ENCODE peak calls at places on chromosomes 3 and 15, in nine cellular contexts. B is GM10248, R is BJ, H is endothelial cell, S is neural crest cell, J is left ventricle myocardium inferior, F is cardiac muscle cell, D is mammary epithelial cell, T is body of pancreas. A is an unnamed sample.

GRCh38 chr3:179189764-179190163 is 41.6 kb downstream of the PIK3CA start:
- DNase-seq in B (no peak), R (no peak), H (no peak), S (no peak), J (no peak), F (peak; percentile 32), D (no peak), T (no peak), A (no peak)

GRCh38 chr3:63975705-63976104 is 47.6 kb downstream of the PSMD6 start:
- DNase-seq in B (no peak), R (no peak), H (no peak), S (no peak), J (peak; percentile 59), F (no peak), D (peak; percentile 88), T (peak; percentile 81), A (peak; percentile 94)

GRCh38 chr3:105327662-105328337 is 38.9 kb upstream of the ALCAM start:
- DNase-seq in B (no peak), R (no peak), H (no peak), S (no peak), J (no peak), F (no peak), D (peak; percentile 28), T (no peak), A (peak; percentile 65)

GRCh38 chr15:44149224-44149623 is 45.8 kb downstream of the FRMD5 start:
- DNase-seq in B (no peak), R (no peak), H (no peak), S (no peak), J (no peak), F (no peak), D (no peak), T (no peak), A (no peak)

GRCh38 chr3:48268381-48268935 is 27.6 kb downstream of the ZNF589 start:
- DNase-seq in B (no peak), R (no peak), H (no peak), S (no peak), J (no peak), F (no peak), D (peak; percentile 99), T (no peak), A (peak; percentile 86)

GRCh38 chr15:78691167-78691872 is 50.3 kb upstream of the CHRNB4 start:
- DNase-seq in B (no peak), R (no peak), H (no peak), S (no peak), J (no peak), F (no peak), D (no peak), T (no peak), A (no peak)

GRCh38 chr15:62059818-62060115 is 480 bp downstream of the VPS13C start:
- DNase-seq in B (peak; percentile 83), R (no peak), H (no peak), S (peak; percentile 37), J (peak; percentile 49), F (peak; percentile 54), D (peak; percentile 64), T (peak; percentile 42), A (peak; percentile 54)

GRCh38 chr15:25175789-25176615 is 221.2 kb downstream of the SNRPN start:
- DNase-seq in B (peak; percentile 10), R (no peak), H (peak; percentile 1), S (no peak), J (peak; percentile 7), F (no peak), D (no peak), T (peak; percentile 9), A (no peak)

GRCh38 chr15:72585659-72586058 is 68.8 kb upstream of the GOLGA6B start:
- DNase-seq in B (no peak), R (no peak), H (no peak), S (no peak), J (no peak), F (no peak), D (peak; percentile 8), T (no peak), A (peak; percentile 22)

GRCh38 chr15:36331531-36332275 is 247.7 kb upstream of the CDIN1 start:
- DNase-seq in B (no peak), R (peak; percentile 16), H (no peak), S (no peak), J (no peak), F (no peak), D (no peak), T (no peak), A (no peak)

GRCh38 chr3:111807826-111808225 is 51.2 kb upstream of the PHLDB2 start:
- DNase-seq in B (no peak), R (no peak), H (no peak), S (no peak), J (no peak), F (no peak), D (no peak), T (no peak), A (peak; percentile 5)

GRCh38 chr15:98889930-98890695 is 117.5 kb downstream of the PGPEP1L start:
- DNase-seq in B (no peak), R (peak; percentile 79), H (no peak), S (no peak), J (no peak), F (no peak), D (peak; percentile 95), T (no peak), A (peak; percentile 59)

GRCh38 chr3:58640700-58641372 is 25.7 kb downstream of the FAM3D start:
- DNase-seq in B (peak; percentile 82), R (peak; percentile 23), H (peak; percentile 85), S (peak; percentile 75), J (peak; percentile 70), F (peak; percentile 84), D (peak; percentile 64), T (peak; percentile 80), A (peak; percentile 83)

GRCh38 chr3:192818126-192818525 is 90.8 kb upstream of the FGF12 start:
- DNase-seq in B (no peak), R (no peak), H (no peak), S (no peak), J (no peak), F (no peak), D (no peak), T (no peak), A (no peak)

GRCh38 chr15:83092309-83092976 is 15.0 kb upstream of the TM6SF1 start:
- DNase-seq in B (peak; percentile 65), R (no peak), H (peak; percentile 58), S (no peak), J (no peak), F (peak; percentile 57), D (peak; percentile 27), T (no peak), A (no peak)

GRCh38 chr3:173635826-173636225 is 238.3 kb downstream of the NLGN1 start:
- DNase-seq in B (no peak), R (no peak), H (no peak), S (no peak), J (no peak), F (no peak), D (no peak), T (no peak), A (no peak)

GRCh38 chr15:83300826-83301225 is 16.4 kb upstream of the BNC1 start:
- DNase-seq in B (no peak), R (no peak), H (no peak), S (no peak), J (no peak), F (no peak), D (peak; percentile 76), T (no peak), A (peak; percentile 68)

GRCh38 chr3:39407773-39408492 is 1.4 kb downstream of the RPSA start:
- DNase-seq in B (no peak), R (no peak), H (no peak), S (no peak), J (no peak), F (no peak), D (no peak), T (no peak), A (peak; percentile 20)

GRCh38 chr3:190188197-190188596 is 67.5 kb upstream of the P3H2 start:
- DNase-seq in B (no peak), R (no peak), H (no peak), S (no peak), J (no peak), F (no peak), D (no peak), T (no peak), A (no peak)

GRCh38 chr3:161851941-161852566 is 355.4 kb downstream of the OTOL1 start:
- DNase-seq in B (peak; percentile 43), R (no peak), H (peak; percentile 77), S (peak; percentile 56), J (no peak), F (peak; percentile 48), D (peak; percentile 29), T (peak; percentile 38), A (peak; percentile 73)
- TF ChIP-seq CTCF in B (peak; percentile 84), R (peak; percentile 87), H (peak; percentile 86), S (peak; percentile 82), J (peak; percentile 73), F (peak; percentile 83), D (peak; percentile 92), T (peak; percentile 54), A (peak; percentile 91)

GRCh38 chr3:55164191-55164590 is 236.3 kb upstream of the LRTM1 start:
- DNase-seq in B (no peak), R (no peak), H (no peak), S (no peak), J (no peak), F (no peak), D (no peak), T (no peak), A (no peak)
- TF ChIP-seq CTCF in B (no peak), R (no peak), H (no peak), S (no peak), J (no peak), F (no peak), D (no peak), T (no peak), A (no peak)

DNA sequence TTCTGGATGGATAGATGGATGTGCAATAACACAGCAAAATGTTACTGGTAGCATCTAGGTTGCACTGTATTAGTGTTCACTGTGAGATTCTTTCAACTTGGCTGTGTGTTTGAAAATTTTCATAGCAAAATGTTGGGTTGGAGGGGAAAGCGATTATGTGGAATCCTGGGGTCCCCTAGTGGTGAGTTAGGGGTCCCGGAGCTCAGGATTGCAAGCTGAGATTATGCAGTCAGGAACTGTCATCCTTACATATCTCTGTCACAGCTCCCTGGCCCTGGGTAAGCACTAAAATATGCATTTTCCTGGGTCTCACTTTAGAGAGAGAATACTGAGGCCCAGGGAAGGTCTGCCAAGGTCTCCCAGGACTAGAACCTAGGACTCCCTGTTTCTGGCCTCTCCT is 77.2 kb downstream of the CEMIP start:
- DNase-seq in B (no peak), R (no peak), H (no peak), S (no peak), J (no peak), F (no peak), D (no peak), T (no peak), A (no peak)
- TF ChIP-seq CTCF in B (no peak), R (peak; percentile 36), H (peak; percentile 44), S (peak; percentile 52), J (no peak), F (peak; percentile 23), D (no peak), T (no peak), A (no peak)

GRCh38 chr15:92224843-92225242 is 168.8 kb upstream of the ST8SIA2 start:
- DNase-seq in B (no peak), R (no peak), H (no peak), S (no peak), J (no peak), F (no peak), D (no peak), T (no peak), A (no peak)

GRCh38 chr15:92231461-92231860 is 162.2 kb upstream of the ST8SIA2 start:
- DNase-seq in B (no peak), R (no peak), H (no peak), S (no peak), J (no peak), F (no peak), D (no peak), T (no peak), A (no peak)

GRCh38 chr15:92228830-92229229 is 164.9 kb upstream of the ST8SIA2 start:
- DNase-seq in B (no peak), R (no peak), H (no peak), S (no peak), J (no peak), F (no peak), D (no peak), T (no peak), A (no peak)

GRCh38 chr15:92226020-92226612 is 167.6 kb upstream of the ST8SIA2 start:
- DNase-seq in B (peak; percentile 21), R (no peak), H (peak; percentile 25), S (no peak), J (no peak), F (peak; percentile 34), D (peak; percentile 37), T (no peak), A (peak; percentile 42)
- TF ChIP-seq CTCF in B (peak; percentile 32), R (peak; percentile 44), H (no peak), S (peak; percentile 57), J (peak; percentile 68), F (peak; percentile 21), D (peak; percentile 53), T (peak; percentile 40), A (peak; percentile 30)